ENCODE peak calls at places on chromosomes 16 and 17, in seven cellular contexts. One of them, this sample, is unnamed.

GRCh38 chr17:49260011-49260921 is 29.7 kb upstream of the PHOSPHO1 start:
- DNase-seq in choroid plexus epithelial cell: peak
- DNase-seq in GM12878: no peak
- DNase-seq in AG04450: peak
- DNase-seq in CD14-positive monocyte: peak
- DNase-seq in cardiac muscle cell: peak
- DNase-seq in B cell: peak
- DNase-seq in this sample: peak

GRCh38 chr17:3896108-3897099 is 3.6 kb upstream of the CAMKK1 start:
- DNase-seq in CD14-positive monocyte: no peak
- DNase-seq in AG04450: no peak
- DNase-seq in GM12878: no peak
- DNase-seq in B cell: no peak
- DNase-seq in choroid plexus epithelial cell: no peak
- DNase-seq in cardiac muscle cell: no peak
- DNase-seq in this sample: no peak

GRCh38 chr16:3056336-3057180 is 8.9 kb upstream of the IL32 start:
- DNase-seq in B cell: no peak
- DNase-seq in GM12878: no peak
- DNase-seq in choroid plexus epithelial cell: no peak
- DNase-seq in AG04450: no peak
- DNase-seq in CD14-positive monocyte: no peak
- DNase-seq in cardiac muscle cell: no peak
- DNase-seq in this sample: no peak

GRCh38 chr17:36597866-36598777 is 3.3 kb upstream of the MRM1 start:
- DNase-seq in GM12878: no peak
- DNase-seq in B cell: no peak
- DNase-seq in choroid plexus epithelial cell: no peak
- DNase-seq in CD14-positive monocyte: no peak
- DNase-seq in cardiac muscle cell: no peak
- DNase-seq in AG04450: no peak
- DNase-seq in this sample: no peak

GRCh38 chr16:1820973-1821290 is 5.7 kb downstream of the HAGH start:
- DNase-seq in CD14-positive monocyte: no peak
- DNase-seq in choroid plexus epithelial cell: no peak
- DNase-seq in GM12878: no peak
- DNase-seq in B cell: no peak
- DNase-seq in AG04450: no peak
- DNase-seq in cardiac muscle cell: no peak
- DNase-seq in this sample: no peak

GRCh38 chr17:81898029-81898866 is 3.8 kb upstream of the NPB start:
- DNase-seq in choroid plexus epithelial cell: peak
- DNase-seq in B cell: no peak
- DNase-seq in GM12878: no peak
- DNase-seq in CD14-positive monocyte: no peak
- DNase-seq in cardiac muscle cell: no peak
- DNase-seq in AG04450: no peak
- DNase-seq in this sample: no peak

GRCh38 chr17:78974635-78975591 is 4.8 kb downstream of the LGALS3BP start:
- DNase-seq in AG04450: peak
- DNase-seq in choroid plexus epithelial cell: peak
- DNase-seq in B cell: no peak
- DNase-seq in cardiac muscle cell: peak
- DNase-seq in CD14-positive monocyte: no peak
- DNase-seq in GM12878: no peak
- DNase-seq in this sample: peak

GRCh38 chr17:15957206-15957605 is 12.3 kb downstream of the ADORA2B start:
- DNase-seq in choroid plexus epithelial cell: no peak
- DNase-seq in cardiac muscle cell: no peak
- DNase-seq in B cell: no peak
- DNase-seq in CD14-positive monocyte: no peak
- DNase-seq in AG04450: no peak
- DNase-seq in GM12878: no peak
- DNase-seq in this sample: no peak

GRCh38 chr17:10779607-10780006 is 24.3 kb downstream of the TMEM238L start:
- DNase-seq in AG04450: no peak
- DNase-seq in choroid plexus epithelial cell: no peak
- DNase-seq in CD14-positive monocyte: no peak
- DNase-seq in GM12878: no peak
- DNase-seq in cardiac muscle cell: no peak
- DNase-seq in B cell: no peak
- DNase-seq in this sample: no peak

GRCh38 chr16:86532526-86532815 is 22.1 kb downstream of the FOXF1 start:
- DNase-seq in cardiac muscle cell: no peak
- DNase-seq in B cell: no peak
- DNase-seq in AG04450: no peak
- DNase-seq in GM12878: no peak
- DNase-seq in CD14-positive monocyte: peak
- DNase-seq in choroid plexus epithelial cell: no peak
- DNase-seq in this sample: no peak

GRCh38 chr16:53991181-53992056 is 287.5 kb downstream of the FTO start:
- DNase-seq in choroid plexus epithelial cell: peak
- DNase-seq in AG04450: peak
- DNase-seq in GM12878: no peak
- DNase-seq in B cell: no peak
- DNase-seq in cardiac muscle cell: no peak
- DNase-seq in CD14-positive monocyte: no peak
- DNase-seq in this sample: peak

GRCh38 chr16:1613728-1614225 is 1.6 kb downstream of the CRAMP1 start:
- DNase-seq in GM12878: no peak
- DNase-seq in choroid plexus epithelial cell: peak
- DNase-seq in cardiac muscle cell: peak
- DNase-seq in AG04450: no peak
- DNase-seq in B cell: no peak
- DNase-seq in CD14-positive monocyte: no peak
- DNase-seq in this sample: peak

GRCh38 chr16:3909791-3910583 is 29.5 kb upstream of the CREBBP start:
- DNase-seq in cardiac muscle cell: no peak
- DNase-seq in CD14-positive monocyte: no peak
- DNase-seq in GM12878: no peak
- DNase-seq in choroid plexus epithelial cell: no peak
- DNase-seq in B cell: no peak
- DNase-seq in AG04450: no peak
- DNase-seq in this sample: no peak

GRCh38 chr17:31413871-31414589 is 22.6 kb downstream of the RAB11FIP4 start:
- DNase-seq in CD14-positive monocyte: no peak
- DNase-seq in B cell: no peak
- DNase-seq in AG04450: peak
- DNase-seq in choroid plexus epithelial cell: peak
- DNase-seq in GM12878: no peak
- DNase-seq in cardiac muscle cell: no peak
- DNase-seq in this sample: no peak

GRCh38 chr17:41061969-41062368 is 2.1 kb upstream of the KRTAP2-3 start:
- DNase-seq in CD14-positive monocyte: no peak
- DNase-seq in AG04450: peak
- DNase-seq in GM12878: no peak
- DNase-seq in choroid plexus epithelial cell: peak
- DNase-seq in cardiac muscle cell: no peak
- DNase-seq in B cell: no peak
- DNase-seq in this sample: no peak

GRCh38 chr17:82272495-82273326 is 789 bp downstream of the CSNK1D start:
- DNase-seq in B cell: peak
- DNase-seq in AG04450: no peak
- DNase-seq in GM12878: no peak
- DNase-seq in choroid plexus epithelial cell: no peak
- DNase-seq in cardiac muscle cell: peak
- DNase-seq in CD14-positive monocyte: no peak
- DNase-seq in this sample: peak

GRCh38 chr16:30893744-30894539 is at the start of gene BCL7C:
- DNase-seq in B cell: peak
- DNase-seq in CD14-positive monocyte: peak
- DNase-seq in AG04450: no peak
- DNase-seq in cardiac muscle cell: peak
- DNase-seq in GM12878: no peak
- DNase-seq in choroid plexus epithelial cell: peak
- DNase-seq in this sample: peak

GRCh38 chr17:56707312-56708219 is 114.1 kb downstream of the NOG start:
- DNase-seq in choroid plexus epithelial cell: peak
- DNase-seq in AG04450: no peak
- DNase-seq in cardiac muscle cell: peak
- DNase-seq in GM12878: no peak
- DNase-seq in CD14-positive monocyte: no peak
- DNase-seq in B cell: no peak
- DNase-seq in this sample: peak

GRCh38 chr17:57109393-57110151 is 24.5 kb downstream of the AKAP1 start:
- DNase-seq in AG04450: no peak
- DNase-seq in choroid plexus epithelial cell: peak
- DNase-seq in B cell: no peak
- DNase-seq in cardiac muscle cell: peak
- DNase-seq in CD14-positive monocyte: no peak
- DNase-seq in GM12878: no peak
- DNase-seq in this sample: no peak

DNA sequence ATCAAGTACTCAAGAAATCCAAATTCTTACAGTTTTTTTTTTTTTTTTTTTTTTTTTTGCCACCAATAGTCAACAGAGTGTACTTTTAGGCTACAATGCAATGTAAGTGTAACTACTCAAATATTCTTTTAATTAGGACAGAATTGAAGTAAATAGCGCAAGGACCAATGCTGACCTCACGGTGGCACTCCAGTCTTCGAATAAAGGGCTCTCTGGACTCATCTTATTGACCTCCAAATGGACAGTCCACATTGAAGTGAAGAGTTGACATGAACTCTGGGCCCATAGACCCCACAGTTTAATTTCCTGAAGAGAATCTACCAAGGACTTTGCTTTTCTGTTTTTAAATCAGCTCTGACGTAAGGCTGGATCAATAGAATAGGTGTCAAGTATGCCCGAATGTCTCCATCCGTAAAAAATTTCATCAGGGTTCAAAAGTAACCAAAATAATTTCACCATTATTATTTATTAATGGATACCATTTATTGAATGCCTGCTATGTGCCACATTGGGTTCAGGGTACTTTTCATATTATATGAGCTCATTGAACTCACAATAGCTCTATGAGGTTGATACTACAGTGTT is 7.3 kb upstream of the DDX52 start:
- DNase-seq in cardiac muscle cell: peak
- DNase-seq in B cell: no peak
- DNase-seq in GM12878: no peak
- DNase-seq in choroid plexus epithelial cell: peak
- DNase-seq in CD14-positive monocyte: no peak
- DNase-seq in AG04450: no peak
- DNase-seq in this sample: peak
- TF ChIP-seq CTCF in cardiac muscle cell: peak
- TF ChIP-seq CTCF in B cell: no peak
- TF ChIP-seq CTCF in GM12878: peak
- TF ChIP-seq CTCF in choroid plexus epithelial cell: peak
- TF ChIP-seq CTCF in CD14-positive monocyte: peak
- TF ChIP-seq CTCF in AG04450: peak
- TF ChIP-seq CTCF in this sample: peak

GRCh38 chr16:68779891-68780290 is 42.8 kb downstream of the CDH1 start:
- DNase-seq in AG04450: no peak
- DNase-seq in GM12878: no peak
- DNase-seq in choroid plexus epithelial cell: no peak
- DNase-seq in cardiac muscle cell: no peak
- DNase-seq in CD14-positive monocyte: no peak
- DNase-seq in B cell: no peak
- DNase-seq in this sample: no peak
- TF ChIP-seq CTCF in AG04450: no peak
- TF ChIP-seq CTCF in GM12878: no peak
- TF ChIP-seq CTCF in choroid plexus epithelial cell: no peak
- TF ChIP-seq CTCF in cardiac muscle cell: no peak
- TF ChIP-seq CTCF in CD14-positive monocyte: no peak
- TF ChIP-seq CTCF in B cell: no peak
- TF ChIP-seq CTCF in this sample: no peak

GRCh38 chr16:21263640-21264211 is 14.4 kb downstream of the CRYM start:
- DNase-seq in choroid plexus epithelial cell: no peak
- DNase-seq in B cell: no peak
- DNase-seq in CD14-positive monocyte: no peak
- DNase-seq in GM12878: peak
- DNase-seq in cardiac muscle cell: no peak
- DNase-seq in AG04450: peak
- DNase-seq in this sample: peak
- TF ChIP-seq CTCF in choroid plexus epithelial cell: no peak
- TF ChIP-seq CTCF in B cell: no peak
- TF ChIP-seq CTCF in CD14-positive monocyte: no peak
- TF ChIP-seq CTCF in GM12878: no peak
- TF ChIP-seq CTCF in cardiac muscle cell: no peak
- TF ChIP-seq CTCF in AG04450: no peak
- TF ChIP-seq CTCF in this sample: no peak

GRCh38 chr16:88387177-88387576 is 4.4 kb downstream of the ZNF469 start:
- DNase-seq in CD14-positive monocyte: no peak
- DNase-seq in cardiac muscle cell: no peak
- DNase-seq in GM12878: no peak
- DNase-seq in choroid plexus epithelial cell: no peak
- DNase-seq in AG04450: no peak
- DNase-seq in B cell: no peak
- DNase-seq in this sample: no peak

GRCh38 chr16:88385831-88386815 is 3.4 kb downstream of the ZNF469 start:
- DNase-seq in choroid plexus epithelial cell: no peak
- DNase-seq in cardiac muscle cell: no peak
- DNase-seq in AG04450: no peak
- DNase-seq in B cell: peak
- DNase-seq in CD14-positive monocyte: peak
- DNase-seq in GM12878: no peak
- DNase-seq in this sample: no peak

GRCh38 chr16:88389191-88389590 is 6.4 kb downstream of the ZNF469 start:
- DNase-seq in CD14-positive monocyte: no peak
- DNase-seq in choroid plexus epithelial cell: no peak
- DNase-seq in cardiac muscle cell: no peak
- DNase-seq in AG04450: no peak
- DNase-seq in GM12878: no peak
- DNase-seq in B cell: no peak
- DNase-seq in this sample: no peak

GRCh38 chr16:88389621-88390160 is 6.9 kb downstream of the ZNF469 start:
- DNase-seq in choroid plexus epithelial cell: no peak
- DNase-seq in GM12878: no peak
- DNase-seq in CD14-positive monocyte: no peak
- DNase-seq in AG04450: no peak
- DNase-seq in B cell: no peak
- DNase-seq in cardiac muscle cell: no peak
- DNase-seq in this sample: no peak

GRCh38 chr16:88387941-88388627 is 5.3 kb downstream of the ZNF469 start:
- DNase-seq in cardiac muscle cell: no peak
- DNase-seq in choroid plexus epithelial cell: no peak
- DNase-seq in CD14-positive monocyte: no peak
- DNase-seq in GM12878: no peak
- DNase-seq in B cell: no peak
- DNase-seq in AG04450: no peak
- DNase-seq in this sample: no peak
- TF ChIP-seq CTCF in cardiac muscle cell: no peak
- TF ChIP-seq CTCF in choroid plexus epithelial cell: no peak
- TF ChIP-seq CTCF in CD14-positive monocyte: no peak
- TF ChIP-seq CTCF in GM12878: no peak
- TF ChIP-seq CTCF in B cell: no peak
- TF ChIP-seq CTCF in AG04450: no peak
- TF ChIP-seq CTCF in this sample: no peak

GRCh38 chr17:50571681-50572080 is 11.2 kb downstream of the CACNA1G start:
- DNase-seq in CD14-positive monocyte: no peak
- DNase-seq in GM12878: no peak
- DNase-seq in cardiac muscle cell: no peak
- DNase-seq in AG04450: no peak
- DNase-seq in choroid plexus epithelial cell: no peak
- DNase-seq in B cell: no peak
- DNase-seq in this sample: no peak
- TF ChIP-seq CTCF in CD14-positive monocyte: no peak
- TF ChIP-seq CTCF in GM12878: no peak
- TF ChIP-seq CTCF in cardiac muscle cell: no peak
- TF ChIP-seq CTCF in AG04450: no peak
- TF ChIP-seq CTCF in choroid plexus epithelial cell: no peak
- TF ChIP-seq CTCF in B cell: no peak
- TF ChIP-seq CTCF in this sample: no peak

GRCh38 chr16:78097522-78097921 is 1.9 kb upstream of the WWOX start:
- DNase-seq in B cell: no peak
- DNase-seq in CD14-positive monocyte: no peak
- DNase-seq in GM12878: no peak
- DNase-seq in cardiac muscle cell: no peak
- DNase-seq in AG04450: no peak
- DNase-seq in choroid plexus epithelial cell: no peak
- DNase-seq in this sample: no peak
- TF ChIP-seq CTCF in B cell: no peak
- TF ChIP-seq CTCF in CD14-positive monocyte: no peak
- TF ChIP-seq CTCF in GM12878: no peak
- TF ChIP-seq CTCF in cardiac muscle cell: no peak
- TF ChIP-seq CTCF in AG04450: no peak
- TF ChIP-seq CTCF in choroid plexus epithelial cell: no peak
- TF ChIP-seq CTCF in this sample: no peak